ENCODE peak calls at places on chromosomes 3 and 15, in seven cellular contexts. K is fibroblast of lung, T is ovary, C is heart right ventricle, Y is BJ, W is MG63, X is GM23338. V is an unnamed sample. For H3K36me3, the result is how much of the 10 kb centered on the place peaks cover.

GRCh38 chr3:58322793-58323192 is 9.9 kb upstream of the PXK start:
- DNase-seq in C (no peak), X (no peak), Y (no peak), T (no peak), K (no peak), W (no peak), V (no peak)

GRCh38 chr3:8266679-8267267 is 234.8 kb upstream of the LMCD1 start:
- DNase-seq in W (peak), C (no peak), K (peak), T (no peak), X (peak), Y (no peak), V (peak)

GRCh38 chr15:40058476-40059140 is 19.6 kb upstream of the SRP14 start:
- DNase-seq in C (no peak), K (peak), X (no peak), T (no peak), W (no peak), Y (no peak), V (no peak)

GRCh38 chr3:115691964-115692363 is 68.7 kb downstream of the GAP43 start:
- DNase-seq in X (no peak), T (no peak), K (no peak), Y (no peak), C (no peak), W (no peak), V (no peak)

GRCh38 chr15:70486451-70487379 is 276.6 kb downstream of the UACA start:
- DNase-seq in Y (no peak), T (no peak), K (peak), C (no peak), W (no peak), X (no peak), V (no peak)

GRCh38 chr15:52020253-52021085 is 1.4 kb downstream of the MAPK6 start:
- DNase-seq in Y (no peak), W (no peak), T (no peak), X (no peak), C (no peak), K (peak), V (peak)

GRCh38 chr15:67882487-67883227 is 42.8 kb upstream of the RNU6-1 start:
- DNase-seq in T (no peak), Y (no peak), C (no peak), W (no peak), K (no peak), X (no peak), V (peak)

GRCh38 chr15:101068961-101069734 is 150.0 kb downstream of the LRRK1 start:
- DNase-seq in K (peak), Y (no peak), W (no peak), C (no peak), T (no peak), X (peak), V (no peak)

GRCh38 chr3:155443821-155444220 is 150.3 kb upstream of the STRIT1 start:
- DNase-seq in C (no peak), K (no peak), Y (no peak), W (no peak), X (no peak), T (no peak), V (no peak)

GRCh38 chr3:123412811-123413588 is 35.9 kb downstream of the ADCY5 start:
- DNase-seq in T (peak), W (no peak), C (peak), K (no peak), X (peak), Y (no peak), V (no peak)

GRCh38 chr3:182697345-182697919 is 95.9 kb upstream of the ATP11B start:
- DNase-seq in T (no peak), W (no peak), K (no peak), C (no peak), X (no peak), Y (no peak), V (no peak)

GRCh38 chr15:54131410-54131809 is 153.2 kb downstream of the UNC13C start:
- DNase-seq in W (no peak), K (no peak), Y (no peak), C (no peak), X (no peak), T (no peak), V (no peak)

GRCh38 chr3:186400677-186401076 is 38.6 kb upstream of the DGKG start:
- DNase-seq in W (no peak), T (no peak), K (peak), C (no peak), X (no peak), Y (no peak), V (no peak)

GRCh38 chr3:119304201-119304713 is 10.1 kb downstream of the ARHGAP31 start:
- DNase-seq in T (no peak), W (peak), Y (peak), X (no peak), C (no peak), K (peak), V (no peak)

GRCh38 chr3:191397771-191398170 is 63.2 kb upstream of the PYDC2 start:
- DNase-seq in K (peak), X (peak), T (no peak), W (no peak), Y (no peak), C (no peak), V (no peak)

GRCh38 chr3:161305095-161305991 is 66.0 kb downstream of the SPTSSB start:
- DNase-seq in W (no peak), C (no peak), Y (no peak), X (peak), T (no peak), K (peak), V (peak)

GRCh38 chr15:98842973-98843285 is 164.7 kb downstream of the PGPEP1L start:
- DNase-seq in Y (no peak), X (no peak), C (no peak), T (no peak), W (no peak), K (no peak), V (no peak)

GRCh38 chr3:67109651-67110204 is 111.6 kb downstream of the KBTBD8 start:
- DNase-seq in X (peak), Y (peak), T (no peak), W (no peak), C (no peak), K (peak), V (peak)

GRCh38 chr3:111610612-111611054 is 15.5 kb upstream of the ZBED2 start:
- DNase-seq in W (no peak), T (no peak), Y (no peak), C (no peak), K (peak), X (no peak), V (no peak)

GRCh38 chr15:97171556-97171955 is 788.9 kb upstream of the ARRDC4 start:
- DNase-seq in X (no peak), Y (no peak), C (no peak), T (no peak), K (no peak), W (no peak), V (no peak)

GRCh38 chr3:117997201-117998049 is 1037.2 kb downstream of the IGSF11 start:
- DNase-seq in C (peak), X (peak), T (peak), K (peak), W (peak), Y (peak), V (peak)

GRCh38 chr3:64440498-64440897 is 215.2 kb upstream of the PRICKLE2 start:
- DNase-seq in K (peak), X (no peak), W (peak), C (no peak), T (peak), Y (no peak), V (no peak)

DNA sequence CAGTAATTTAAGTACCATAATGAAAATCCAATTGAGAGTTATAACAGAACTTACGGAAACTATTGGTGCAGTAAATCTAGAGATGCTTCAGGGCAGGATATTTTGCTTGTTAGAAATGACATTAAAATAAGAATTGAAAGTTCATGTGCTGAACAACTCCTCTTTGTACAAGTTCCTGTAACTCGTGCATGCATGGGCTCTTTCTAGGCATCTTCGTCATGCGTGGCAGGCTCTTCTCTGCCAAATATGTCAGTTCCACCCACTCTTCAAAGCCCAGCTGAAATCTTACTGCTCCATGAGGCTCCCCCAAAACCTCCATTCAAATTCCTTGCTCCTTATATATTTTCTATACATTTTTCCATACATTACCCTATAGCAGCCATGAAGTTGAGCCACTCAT is 48.7 kb downstream of the FBN1 start:
- DNase-seq in K (no peak), W (no peak), Y (no peak), T (no peak), C (no peak), X (no peak), V (no peak)
- H3K36me3 ChIP-seq in K (under half), W (half or more), Y (under half), T (under half), C (under half), X (under half), V (under half)

GRCh38 chr3:129913618-129914017 is 20.1 kb upstream of the TMCC1 start:
- DNase-seq in W (no peak), X (no peak), C (no peak), K (no peak), Y (no peak), T (no peak), V (no peak)

GRCh38 chr3:129911261-129911861 is 17.9 kb upstream of the TMCC1 start:
- DNase-seq in T (no peak), K (no peak), X (no peak), C (no peak), W (no peak), Y (no peak), V (no peak)

DNA sequence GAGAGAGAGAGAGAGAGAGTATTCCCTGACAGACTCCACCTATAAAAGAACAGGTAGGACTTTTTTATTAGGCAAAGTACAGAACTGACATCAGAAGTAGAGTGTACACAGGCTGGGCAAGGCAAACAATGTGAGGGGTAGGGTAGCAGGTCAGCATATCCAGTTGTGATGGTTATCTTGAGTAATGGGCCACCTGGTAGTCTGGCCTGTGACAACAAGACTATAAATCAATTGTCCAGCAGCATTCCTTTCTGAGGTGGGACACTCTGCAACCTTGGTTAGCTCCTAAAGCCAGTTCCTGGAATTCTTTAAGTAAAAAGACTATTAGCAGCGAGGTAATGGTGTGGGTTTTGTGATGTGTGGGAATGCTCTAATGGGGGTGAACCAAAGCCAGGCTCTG is 14.9 kb upstream of the TMCC1 start:
- DNase-seq in W (no peak), X (no peak), K (peak), T (no peak), C (no peak), Y (no peak), V (no peak)
- H3K4me3 ChIP-seq in W (no peak), X (no peak), K (no peak), T (no peak), C (no peak), Y (no peak), V (no peak)

DNA sequence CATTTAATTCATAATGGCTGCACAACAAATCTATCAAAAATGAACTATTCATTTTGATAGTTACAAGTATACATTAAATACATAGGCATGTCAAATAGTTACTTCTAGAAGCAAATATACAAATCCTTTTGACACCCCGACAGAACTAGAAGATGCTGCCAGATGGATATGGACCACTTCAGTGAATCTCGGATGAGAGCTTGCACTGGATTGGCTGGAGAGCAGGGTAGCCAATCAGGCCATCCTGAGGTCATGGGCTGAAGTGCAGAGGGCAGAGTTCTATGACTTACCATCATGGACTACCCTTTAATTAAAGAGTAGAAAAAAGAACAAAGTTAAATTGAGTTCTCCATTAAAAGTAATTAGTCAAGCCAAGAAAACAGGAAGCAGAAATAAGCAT is 8.3 kb downstream of the CCNL1 start:
- DNase-seq in C (no peak), Y (no peak), W (no peak), T (no peak), K (no peak), X (no peak), V (no peak)
- H3K36me3 ChIP-seq in C (under half), Y (under half), W (half or more), T (under half), K (under half), X (half or more), V (half or more)

GRCh38 chr15:74240897-74241614 is 4.9 kb downstream of the CCDC33 start:
- DNase-seq in K (no peak), X (no peak), Y (no peak), T (no peak), C (no peak), W (no peak), V (no peak)

GRCh38 chr15:74243431-74243830 is 7.3 kb downstream of the CCDC33 start:
- DNase-seq in K (no peak), W (no peak), C (no peak), T (no peak), Y (no peak), X (no peak), V (no peak)

GRCh38 chr15:74242296-74242929 is 6.3 kb downstream of the CCDC33 start:
- DNase-seq in Y (no peak), C (no peak), X (no peak), W (peak), K (peak), T (no peak), V (no peak)

GRCh38 chr15:74244818-74245341 is 8.8 kb downstream of the CCDC33 start:
- DNase-seq in C (no peak), T (no peak), W (no peak), X (no peak), K (no peak), Y (no peak), V (no peak)

DNA sequence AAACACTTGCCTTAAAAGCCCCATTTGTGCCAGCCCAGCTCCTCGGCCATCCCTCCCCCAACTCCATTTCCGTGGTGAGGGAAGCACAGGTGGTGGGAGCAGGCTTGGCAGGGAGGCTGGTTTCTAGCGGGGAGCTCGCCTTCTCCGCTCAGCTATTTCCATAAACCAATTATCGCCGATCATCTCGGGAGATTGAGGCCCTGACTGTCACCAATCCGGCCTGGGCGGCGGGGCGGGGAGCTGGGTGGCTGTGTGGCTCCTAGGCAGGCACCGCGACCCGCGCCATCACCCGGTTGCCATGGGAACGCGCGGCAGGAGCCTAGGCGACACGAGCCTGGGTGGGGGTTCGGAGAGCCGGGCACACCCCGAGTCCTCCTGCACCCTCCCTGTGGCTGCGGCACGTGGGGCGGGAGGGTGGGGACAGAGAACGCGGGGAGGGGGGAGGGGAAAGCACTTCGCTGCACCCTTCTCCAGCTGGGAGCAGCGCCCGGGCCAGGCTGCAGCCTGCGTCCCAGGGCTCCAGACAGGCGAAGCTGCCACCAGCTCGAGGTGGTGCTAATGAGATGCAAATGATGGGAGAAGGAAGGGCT is 9.3 kb downstream of the CCDC33 start:
- DNase-seq in W (no peak), Y (no peak), C (peak), X (peak), K (no peak), T (no peak), V (no peak)
- H3K4me3 ChIP-seq in W (no peak), Y (no peak), C (no peak), X (peak), K (no peak), T (no peak), V (no peak)

DNA sequence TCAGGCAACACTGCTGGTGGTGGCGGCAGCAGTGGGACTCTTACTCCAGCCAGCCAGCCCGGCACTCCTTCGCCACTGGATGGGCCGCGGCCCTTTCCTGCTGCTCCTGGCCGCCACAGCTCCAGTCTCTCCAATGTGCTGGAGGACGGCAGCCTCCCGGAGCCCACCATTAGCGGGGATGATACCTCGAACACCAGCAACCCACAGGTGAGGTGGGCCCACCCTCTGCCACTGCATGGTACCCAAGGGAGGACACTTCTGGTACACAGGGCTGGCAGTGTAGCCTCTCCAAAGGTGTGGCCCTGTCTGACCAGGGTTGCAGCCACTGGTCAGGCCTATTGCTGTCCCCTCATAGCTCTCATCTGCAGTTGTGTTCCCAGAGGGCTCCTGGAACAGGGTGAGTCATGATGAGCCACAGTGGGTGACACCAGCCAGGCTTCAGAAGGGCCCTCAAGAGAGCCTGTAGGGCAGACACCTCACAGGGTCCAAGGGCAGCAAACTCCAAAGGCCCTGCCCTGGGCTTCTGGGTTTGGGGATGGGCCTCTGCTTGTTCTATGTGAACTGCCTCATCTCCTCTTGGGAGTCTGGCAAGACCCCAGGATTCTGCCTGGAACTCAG is 20.8 kb downstream of the NBEAL2 start:
- DNase-seq in W (no peak), K (no peak), X (no peak), T (no peak), C (no peak), Y (no peak), V (no peak)
- H3K36me3 ChIP-seq in W (under half), K (under half), X (under half), T (under half), C (under half), Y (under half), V (under half)

DNA sequence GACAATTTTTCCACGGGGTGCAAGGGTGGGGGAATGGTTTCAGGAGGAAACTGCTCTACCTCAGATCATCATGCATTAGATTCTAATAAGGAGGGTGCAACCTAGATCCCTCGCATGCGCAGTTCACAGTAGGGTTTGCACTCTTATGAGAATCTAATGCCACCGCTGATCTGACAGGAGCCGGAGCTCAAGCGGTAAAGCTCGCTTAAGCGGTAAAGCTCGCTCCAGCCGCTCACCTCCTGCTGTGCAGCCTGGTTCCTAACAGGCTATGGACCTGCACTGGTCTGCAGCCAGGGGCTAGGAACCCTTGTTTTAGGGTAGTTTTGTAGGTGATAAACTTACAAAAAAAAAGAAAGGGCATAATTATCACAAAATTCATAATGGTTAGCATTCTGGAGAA is 53.9 kb upstream of the RYR3 start:
- DNase-seq in C (no peak), Y (no peak), K (no peak), W (no peak), X (peak), T (no peak), V (no peak)
- H3K4me3 ChIP-seq in C (no peak), Y (no peak), K (no peak), W (no peak), X (no peak), T (no peak), V (no peak)